ENCODE peak calls at places on chromosomes 2 and 18, in six cellular contexts. Z, B, U, T, R and W are unnamed samples.

GRCh38 chr2:212854116-212854515 is 297.3 kb downstream of the IKZF2 start:
- DNase-seq in T (no peak), R (no peak), B (no peak), U (no peak), Z (no peak), W (no peak)

GRCh38 chr2:166592750-166593149 is 98.7 kb upstream of the SCN7A start:
- DNase-seq in T (no peak), U (no peak), Z (no peak), R (no peak), B (no peak), W (no peak)

GRCh38 chr2:9037176-9037575 is 33.7 kb upstream of the MBOAT2 start:
- DNase-seq in R (no peak), B (no peak), U (no peak), T (no peak), Z (no peak), W (no peak)

GRCh38 chr2:144449028-144449406 is 70.9 kb downstream of the ZEB2 start:
- DNase-seq in U (no peak), B (no peak), T (no peak), R (no peak), Z (no peak), W (peak; percentile 27)

GRCh38 chr2:130744287-130745117 is 10.8 kb upstream of the AMER3 start:
- DNase-seq in B (no peak), R (no peak), U (no peak), T (no peak), Z (no peak), W (peak; percentile 2)

GRCh38 chr2:64478502-64479230 is 24.7 kb downstream of the LGALSL start:
- DNase-seq in Z (no peak), R (no peak), T (no peak), U (no peak), B (no peak), W (no peak)

GRCh38 chr2:88247531-88247930 is 77.4 kb downstream of the THNSL2 start:
- DNase-seq in U (no peak), R (no peak), Z (no peak), B (no peak), T (no peak), W (no peak)

GRCh38 chr2:227780981-227781630 is 32.5 kb upstream of the CCL20 start:
- DNase-seq in B (no peak), T (no peak), U (no peak), R (no peak), Z (peak; percentile 35), W (peak; percentile 77)

GRCh38 chr18:62863629-62864028 is 148.3 kb downstream of the PHLPP1 start:
- DNase-seq in B (no peak), U (no peak), R (no peak), Z (no peak), T (peak; percentile 66), W (no peak)

GRCh38 chr2:174634130-174635014 is 36.8 kb upstream of the WIPF1 start:
- DNase-seq in R (no peak), U (no peak), Z (no peak), T (peak; percentile 42), B (no peak), W (no peak)

GRCh38 chr2:105369777-105370690 is 28.8 kb downstream of the FHL2 start:
- DNase-seq in T (peak; percentile 93), R (peak; percentile 64), U (peak; percentile 66), Z (peak; percentile 84), B (no peak), W (peak; percentile 80)

GRCh38 chr2:63874204-63875134 is 32.8 kb downstream of the UGP2 start:
- DNase-seq in T (no peak), U (no peak), B (no peak), Z (no peak), R (no peak), W (no peak)

GRCh38 chr2:8658064-8658862 is 23.6 kb upstream of the ID2 start:
- DNase-seq in R (no peak), T (no peak), Z (no peak), U (no peak), B (no peak), W (no peak)

GRCh38 chr2:46297546-46298271 is 502 bp downstream of the EPAS1 start:
- DNase-seq in B (no peak), U (no peak), T (no peak), R (peak; percentile 57), Z (peak; percentile 81), W (peak; percentile 78)

GRCh38 chr2:29004755-29005154 is 23.7 kb downstream of the TOGARAM2 start:
- DNase-seq in B (no peak), U (no peak), Z (no peak), R (no peak), T (no peak), W (no peak)

GRCh38 chr2:219645631-219646527 is 18.4 kb downstream of the SLC4A3 start:
- DNase-seq in B (peak; percentile 66), Z (no peak), R (no peak), T (peak; percentile 75), U (peak; percentile 81), W (no peak)

GRCh38 chr2:174326880-174327558 is 7.7 kb upstream of the SP9 start:
- DNase-seq in R (no peak), U (no peak), Z (no peak), B (no peak), T (no peak), W (no peak)

GRCh38 chr2:128442891-128443302 is 124.2 kb upstream of the HS6ST1 start:
- DNase-seq in T (peak; percentile 12), Z (no peak), B (no peak), U (no peak), R (no peak), W (no peak)

GRCh38 chr2:169136885-169137534 is 67.6 kb downstream of the DHRS9 start:
- DNase-seq in R (no peak), U (no peak), T (no peak), Z (no peak), B (no peak), W (no peak)

GRCh38 chr2:218756599-218757377 is 25.2 kb upstream of the CYP27A1 start:
- DNase-seq in U (no peak), B (no peak), R (no peak), T (no peak), Z (no peak), W (no peak)